ENCODE peak calls at places on chromosomes 1 and 21, in ten cellular contexts. One of them, this sample, is unnamed.

GRCh38 chr1:209805875-209806760 is at the start of gene IRF6:
- DNase-seq in HAP-1: no peak
- DNase-seq in astrocyte: peak; percentile 64
- DNase-seq in transverse colon: peak; percentile 96
- DNase-seq in Caco-2: peak; percentile 97
- DNase-seq in ovary: peak; percentile 65
- DNase-seq in CD4-positive, alpha-beta memory T cell: peak; percentile 68
- DNase-seq in colonic mucosa: peak; percentile 98
- DNase-seq in right lobe of liver: peak; percentile 93
- DNase-seq in Panc1: no peak
- DNase-seq in this sample: no peak

GRCh38 chr1:212954514-212954913 is 4.2 kb downstream of the VASH2 start:
- DNase-seq in HAP-1: no peak
- DNase-seq in CD4-positive, alpha-beta memory T cell: no peak
- DNase-seq in ovary: no peak
- DNase-seq in colonic mucosa: no peak
- DNase-seq in right lobe of liver: no peak
- DNase-seq in Caco-2: no peak
- DNase-seq in astrocyte: no peak
- DNase-seq in transverse colon: no peak
- DNase-seq in Panc1: no peak
- DNase-seq in this sample: no peak

GRCh38 chr1:246113555-246114095 is 393.5 kb downstream of the SMYD3 start:
- DNase-seq in colonic mucosa: no peak
- DNase-seq in Panc1: no peak
- DNase-seq in HAP-1: no peak
- DNase-seq in astrocyte: no peak
- DNase-seq in CD4-positive, alpha-beta memory T cell: no peak
- DNase-seq in ovary: no peak
- DNase-seq in right lobe of liver: no peak
- DNase-seq in transverse colon: no peak
- DNase-seq in Caco-2: no peak
- DNase-seq in this sample: no peak

GRCh38 chr1:33441088-33441745 is 10.3 kb upstream of the PHC2 start:
- DNase-seq in ovary: no peak
- DNase-seq in HAP-1: no peak
- DNase-seq in colonic mucosa: peak; percentile 55
- DNase-seq in astrocyte: no peak
- DNase-seq in CD4-positive, alpha-beta memory T cell: no peak
- DNase-seq in Caco-2: no peak
- DNase-seq in right lobe of liver: no peak
- DNase-seq in Panc1: no peak
- DNase-seq in transverse colon: no peak
- DNase-seq in this sample: no peak

GRCh38 chr1:108190686-108191416 is 9.3 kb downstream of the SLC25A24 start:
- DNase-seq in transverse colon: no peak
- DNase-seq in Panc1: no peak
- DNase-seq in Caco-2: no peak
- DNase-seq in ovary: no peak
- DNase-seq in HAP-1: no peak
- DNase-seq in astrocyte: no peak
- DNase-seq in right lobe of liver: no peak
- DNase-seq in colonic mucosa: no peak
- DNase-seq in CD4-positive, alpha-beta memory T cell: no peak
- DNase-seq in this sample: no peak

GRCh38 chr1:161222175-161223019 is 1.0 kb downstream of the APOA2 start:
- DNase-seq in colonic mucosa: no peak
- DNase-seq in Caco-2: no peak
- DNase-seq in transverse colon: no peak
- DNase-seq in ovary: no peak
- DNase-seq in CD4-positive, alpha-beta memory T cell: no peak
- DNase-seq in astrocyte: no peak
- DNase-seq in right lobe of liver: no peak
- DNase-seq in Panc1: no peak
- DNase-seq in HAP-1: no peak
- DNase-seq in this sample: no peak

GRCh38 chr1:154809436-154810413 is 60.4 kb downstream of the KCNN3 start:
- DNase-seq in Panc1: no peak
- DNase-seq in ovary: no peak
- DNase-seq in CD4-positive, alpha-beta memory T cell: no peak
- DNase-seq in Caco-2: no peak
- DNase-seq in HAP-1: no peak
- DNase-seq in colonic mucosa: no peak
- DNase-seq in right lobe of liver: no peak
- DNase-seq in astrocyte: peak; percentile 31
- DNase-seq in transverse colon: no peak
- DNase-seq in this sample: peak; percentile 71

GRCh38 chr1:116990612-116991151 is 10.9 kb upstream of the CD101 start:
- DNase-seq in Caco-2: no peak
- DNase-seq in HAP-1: no peak
- DNase-seq in right lobe of liver: no peak
- DNase-seq in CD4-positive, alpha-beta memory T cell: no peak
- DNase-seq in astrocyte: peak; percentile 98
- DNase-seq in ovary: no peak
- DNase-seq in colonic mucosa: peak; percentile 47
- DNase-seq in Panc1: no peak
- DNase-seq in transverse colon: peak; percentile 24
- DNase-seq in this sample: peak; percentile 88

GRCh38 chr1:168920456-168921094 is 185.9 kb upstream of the ATP1B1 start:
- DNase-seq in CD4-positive, alpha-beta memory T cell: no peak
- DNase-seq in colonic mucosa: no peak
- DNase-seq in transverse colon: no peak
- DNase-seq in Panc1: peak; percentile 88
- DNase-seq in astrocyte: no peak
- DNase-seq in HAP-1: no peak
- DNase-seq in ovary: no peak
- DNase-seq in Caco-2: no peak
- DNase-seq in right lobe of liver: no peak
- DNase-seq in this sample: peak; percentile 54

GRCh38 chr1:115189814-115190541 is 100.7 kb upstream of the TSPAN2 start:
- DNase-seq in HAP-1: no peak
- DNase-seq in Panc1: peak; percentile 41
- DNase-seq in ovary: no peak
- DNase-seq in transverse colon: no peak
- DNase-seq in Caco-2: no peak
- DNase-seq in CD4-positive, alpha-beta memory T cell: no peak
- DNase-seq in astrocyte: peak; percentile 98
- DNase-seq in right lobe of liver: no peak
- DNase-seq in colonic mucosa: no peak
- DNase-seq in this sample: peak; percentile 83

GRCh38 chr1:168135116-168135981 is 1.4 kb downstream of the GPR161 start:
- DNase-seq in transverse colon: no peak
- DNase-seq in CD4-positive, alpha-beta memory T cell: peak; percentile 6
- DNase-seq in Caco-2: peak; percentile 40
- DNase-seq in colonic mucosa: no peak
- DNase-seq in right lobe of liver: no peak
- DNase-seq in ovary: no peak
- DNase-seq in Panc1: no peak
- DNase-seq in astrocyte: no peak
- DNase-seq in HAP-1: peak; percentile 53
- DNase-seq in this sample: no peak

GRCh38 chr1:47682198-47682597 is 244.4 kb downstream of the FOXD2 start:
- DNase-seq in Panc1: no peak
- DNase-seq in transverse colon: no peak
- DNase-seq in CD4-positive, alpha-beta memory T cell: no peak
- DNase-seq in HAP-1: no peak
- DNase-seq in right lobe of liver: no peak
- DNase-seq in Caco-2: no peak
- DNase-seq in ovary: no peak
- DNase-seq in astrocyte: no peak
- DNase-seq in colonic mucosa: peak; percentile 13
- DNase-seq in this sample: no peak

GRCh38 chr21:44970766-44971671 is 31.2 kb downstream of the SLX9 start:
- DNase-seq in colonic mucosa: no peak
- DNase-seq in Caco-2: no peak
- DNase-seq in Panc1: no peak
- DNase-seq in transverse colon: no peak
- DNase-seq in HAP-1: no peak
- DNase-seq in right lobe of liver: no peak
- DNase-seq in astrocyte: no peak
- DNase-seq in CD4-positive, alpha-beta memory T cell: no peak
- DNase-seq in ovary: no peak
- DNase-seq in this sample: no peak

GRCh38 chr1:151715726-151716404 is 738 bp downstream of the CELF3 start:
- DNase-seq in HAP-1: peak; percentile 64
- DNase-seq in ovary: no peak
- DNase-seq in right lobe of liver: no peak
- DNase-seq in astrocyte: no peak
- DNase-seq in Panc1: no peak
- DNase-seq in Caco-2: no peak
- DNase-seq in colonic mucosa: no peak
- DNase-seq in CD4-positive, alpha-beta memory T cell: no peak
- DNase-seq in transverse colon: no peak
- DNase-seq in this sample: no peak

GRCh38 chr1:234173968-234174367 is 199.3 kb upstream of the COA6 start:
- DNase-seq in colonic mucosa: no peak
- DNase-seq in CD4-positive, alpha-beta memory T cell: no peak
- DNase-seq in right lobe of liver: no peak
- DNase-seq in Caco-2: no peak
- DNase-seq in HAP-1: no peak
- DNase-seq in astrocyte: no peak
- DNase-seq in Panc1: no peak
- DNase-seq in transverse colon: no peak
- DNase-seq in ovary: no peak
- DNase-seq in this sample: no peak

GRCh38 chr1:232667781-232668101 is 37.8 kb upstream of the SIPA1L2 start:
- DNase-seq in HAP-1: no peak
- DNase-seq in ovary: no peak
- DNase-seq in Panc1: no peak
- DNase-seq in transverse colon: no peak
- DNase-seq in astrocyte: no peak
- DNase-seq in Caco-2: no peak
- DNase-seq in colonic mucosa: no peak
- DNase-seq in CD4-positive, alpha-beta memory T cell: no peak
- DNase-seq in right lobe of liver: no peak
- DNase-seq in this sample: peak; percentile 18

GRCh38 chr1:26142165-26142564 is 16.7 kb upstream of the FAM110D start:
- DNase-seq in astrocyte: no peak
- DNase-seq in ovary: no peak
- DNase-seq in colonic mucosa: no peak
- DNase-seq in Panc1: no peak
- DNase-seq in HAP-1: no peak
- DNase-seq in transverse colon: no peak
- DNase-seq in CD4-positive, alpha-beta memory T cell: no peak
- DNase-seq in right lobe of liver: no peak
- DNase-seq in Caco-2: no peak
- DNase-seq in this sample: peak; percentile 20

GRCh38 chr21:46082638-46083270 is 15.2 kb upstream of the COL6A2 start:
- DNase-seq in ovary: peak; percentile 24
- DNase-seq in astrocyte: no peak
- DNase-seq in transverse colon: no peak
- DNase-seq in HAP-1: no peak
- DNase-seq in colonic mucosa: no peak
- DNase-seq in right lobe of liver: no peak
- DNase-seq in Caco-2: no peak
- DNase-seq in CD4-positive, alpha-beta memory T cell: no peak
- DNase-seq in Panc1: no peak
- DNase-seq in this sample: no peak

GRCh38 chr1:171345536-171345935 is 31.6 kb downstream of the FMO4 start:
- DNase-seq in transverse colon: no peak
- DNase-seq in ovary: no peak
- DNase-seq in HAP-1: no peak
- DNase-seq in colonic mucosa: no peak
- DNase-seq in right lobe of liver: no peak
- DNase-seq in Caco-2: no peak
- DNase-seq in CD4-positive, alpha-beta memory T cell: no peak
- DNase-seq in Panc1: no peak
- DNase-seq in astrocyte: peak; percentile 54
- DNase-seq in this sample: no peak
- H3K27me3 ChIP-seq in transverse colon: no peaks in the 10 kb centered on the region
- H3K27me3 ChIP-seq in ovary: no peaks in the 10 kb centered on the region
- H3K27me3 ChIP-seq in HAP-1: no peaks in the 10 kb centered on the region
- H3K27me3 ChIP-seq in colonic mucosa: no peaks in the 10 kb centered on the region
- H3K27me3 ChIP-seq in right lobe of liver: no peaks in the 10 kb centered on the region
- H3K27me3 ChIP-seq in Caco-2: no peaks in the 10 kb centered on the region
- H3K27me3 ChIP-seq in CD4-positive, alpha-beta memory T cell: no peaks in the 10 kb centered on the region
- H3K27me3 ChIP-seq in Panc1: no peaks in the 10 kb centered on the region
- H3K27me3 ChIP-seq in astrocyte: no peaks in the 10 kb centered on the region
- H3K27me3 ChIP-seq in this sample: no peaks in the 10 kb centered on the region

DNA sequence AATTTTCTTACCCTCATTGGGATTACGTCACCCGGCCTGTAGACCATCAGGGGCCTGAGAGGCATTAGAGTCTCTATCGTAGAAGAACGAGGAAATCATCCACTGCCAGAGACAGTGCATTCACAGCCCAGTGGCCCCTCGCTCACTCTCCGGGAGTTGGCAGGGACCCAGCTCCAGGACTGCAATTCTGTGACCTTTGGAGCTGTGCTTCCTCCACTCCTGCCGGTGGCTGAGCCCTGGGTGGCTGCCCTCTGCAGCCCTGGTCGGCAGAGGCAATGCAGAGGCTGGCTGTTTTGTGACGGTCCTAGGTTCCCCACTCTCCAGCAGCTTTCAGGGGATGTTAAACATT is 12.7 kb downstream of the SLC37A1 start:
- DNase-seq in right lobe of liver: peak; percentile 90
- DNase-seq in transverse colon: peak; percentile 91
- DNase-seq in HAP-1: no peak
- DNase-seq in Caco-2: no peak
- DNase-seq in CD4-positive, alpha-beta memory T cell: no peak
- DNase-seq in astrocyte: no peak
- DNase-seq in ovary: no peak
- DNase-seq in Panc1: no peak
- DNase-seq in colonic mucosa: peak; percentile 93
- DNase-seq in this sample: no peak
- H3K4me3 ChIP-seq in right lobe of liver: no peak overlapping the region
- H3K4me3 ChIP-seq in transverse colon: no peak overlapping the region
- H3K4me3 ChIP-seq in HAP-1: no peak overlapping the region
- H3K4me3 ChIP-seq in Caco-2: no peak overlapping the region
- H3K4me3 ChIP-seq in CD4-positive, alpha-beta memory T cell: no peak overlapping the region
- H3K4me3 ChIP-seq in astrocyte: no peak overlapping the region
- H3K4me3 ChIP-seq in ovary: no peak overlapping the region
- H3K4me3 ChIP-seq in Panc1: no peak overlapping the region
- H3K4me3 ChIP-seq in colonic mucosa: no peak overlapping the region
- H3K4me3 ChIP-seq in this sample: no peak overlapping the region

DNA sequence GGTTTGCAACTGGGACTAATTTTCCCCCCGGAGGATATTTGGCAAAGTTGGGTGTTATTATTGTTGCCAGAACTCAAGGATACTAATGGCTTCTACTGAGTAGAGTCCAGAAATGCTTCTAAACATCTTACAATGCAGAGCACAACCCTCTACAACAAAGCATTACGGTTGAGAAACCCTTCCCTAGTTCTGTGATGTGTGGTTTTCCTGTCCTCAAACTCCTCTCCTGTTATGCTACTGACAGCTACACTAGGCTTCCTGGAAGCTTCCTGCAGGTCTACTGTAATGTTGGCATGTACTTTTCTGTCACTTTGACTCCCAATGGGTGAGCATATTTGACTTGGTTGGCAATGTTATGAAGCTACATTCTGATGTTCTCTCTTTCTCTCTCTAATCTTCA is 1656.9 kb downstream of the MRPL39 start:
- DNase-seq in HAP-1: no peak
- DNase-seq in right lobe of liver: no peak
- DNase-seq in ovary: no peak
- DNase-seq in Caco-2: no peak
- DNase-seq in CD4-positive, alpha-beta memory T cell: no peak
- DNase-seq in astrocyte: no peak
- DNase-seq in Panc1: no peak
- DNase-seq in colonic mucosa: no peak
- DNase-seq in transverse colon: no peak
- DNase-seq in this sample: no peak
- H3K9me3 ChIP-seq in HAP-1: no peaks in the 10 kb centered on the region
- H3K9me3 ChIP-seq in right lobe of liver: no peaks in the 10 kb centered on the region
- H3K9me3 ChIP-seq in ovary: no peaks in the 10 kb centered on the region
- H3K9me3 ChIP-seq in Caco-2: no peaks in the 10 kb centered on the region
- H3K9me3 ChIP-seq in CD4-positive, alpha-beta memory T cell: no peaks in the 10 kb centered on the region
- H3K9me3 ChIP-seq in astrocyte: peaks cover 2% of the 10 kb centered on the region
- H3K9me3 ChIP-seq in Panc1: no peaks in the 10 kb centered on the region
- H3K9me3 ChIP-seq in colonic mucosa: no peaks in the 10 kb centered on the region
- H3K9me3 ChIP-seq in transverse colon: no peaks in the 10 kb centered on the region
- H3K9me3 ChIP-seq in this sample: no peaks in the 10 kb centered on the region

GRCh38 chr1:31763671-31764306 is 351 bp downstream of the ADGRB2 start:
- DNase-seq in HAP-1: no peak
- DNase-seq in astrocyte: no peak
- DNase-seq in transverse colon: no peak
- DNase-seq in right lobe of liver: no peak
- DNase-seq in ovary: no peak
- DNase-seq in Caco-2: no peak
- DNase-seq in CD4-positive, alpha-beta memory T cell: no peak
- DNase-seq in colonic mucosa: no peak
- DNase-seq in Panc1: no peak
- DNase-seq in this sample: no peak
- H3K27me3 ChIP-seq in HAP-1: no peaks in the 10 kb centered on the region
- H3K27me3 ChIP-seq in astrocyte: no peaks in the 10 kb centered on the region
- H3K27me3 ChIP-seq in transverse colon: peaks cover 77% of the 10 kb centered on the region
- H3K27me3 ChIP-seq in right lobe of liver: peaks cover 4% of the 10 kb centered on the region
- H3K27me3 ChIP-seq in ovary: no peaks in the 10 kb centered on the region
- H3K27me3 ChIP-seq in Caco-2: no peaks in the 10 kb centered on the region
- H3K27me3 ChIP-seq in CD4-positive, alpha-beta memory T cell: peaks cover 10% of the 10 kb centered on the region
- H3K27me3 ChIP-seq in colonic mucosa: peaks cover 38% of the 10 kb centered on the region
- H3K27me3 ChIP-seq in Panc1: no peaks in the 10 kb centered on the region
- H3K27me3 ChIP-seq in this sample: no peaks in the 10 kb centered on the region

This sample was measured in MG63.